ENCODE peak calls at places on chromosomes 11 and 22, in five cellular contexts. One of them, this sample, is unnamed.

GRCh38 chr11:9459573-9460321 is 1.1 kb upstream of the ZNF143 start:
- DNase-seq in uterus: peak
- DNase-seq in psoas muscle: peak
- DNase-seq in PC-3: peak
- DNase-seq in left ventricle myocardium inferior: no peak
- DNase-seq in this sample: no peak

GRCh38 chr22:44361391-44362126 is 48.8 kb upstream of the SHISAL1 start:
- DNase-seq in left ventricle myocardium inferior: no peak
- DNase-seq in psoas muscle: peak
- DNase-seq in uterus: peak
- DNase-seq in PC-3: peak
- DNase-seq in this sample: no peak

GRCh38 chr11:91147885-91148284 is 925.0 kb upstream of the CHORDC1 start:
- DNase-seq in psoas muscle: no peak
- DNase-seq in PC-3: no peak
- DNase-seq in left ventricle myocardium inferior: no peak
- DNase-seq in uterus: no peak
- DNase-seq in this sample: no peak

GRCh38 chr11:16169946-16170345 is 186.4 kb downstream of the SOX6 start:
- DNase-seq in left ventricle myocardium inferior: no peak
- DNase-seq in psoas muscle: no peak
- DNase-seq in PC-3: no peak
- DNase-seq in uterus: no peak
- DNase-seq in this sample: no peak

GRCh38 chr22:35952576-35952975 is 76.0 kb downstream of the RBFOX2 start:
- DNase-seq in PC-3: no peak
- DNase-seq in uterus: no peak
- DNase-seq in left ventricle myocardium inferior: no peak
- DNase-seq in psoas muscle: no peak
- DNase-seq in this sample: no peak

GRCh38 chr11:10493041-10493663 is 38.1 kb downstream of the AMPD3 start:
- DNase-seq in left ventricle myocardium inferior: no peak
- DNase-seq in PC-3: no peak
- DNase-seq in psoas muscle: no peak
- DNase-seq in uterus: no peak
- DNase-seq in this sample: no peak

GRCh38 chr11:112025682-112026081 is 474 bp downstream of the DLAT start:
- DNase-seq in left ventricle myocardium inferior: no peak
- DNase-seq in psoas muscle: no peak
- DNase-seq in PC-3: no peak
- DNase-seq in uterus: no peak
- DNase-seq in this sample: no peak

GRCh38 chr11:35622070-35622469 is 3.8 kb downstream of the FJX1 start:
- DNase-seq in psoas muscle: no peak
- DNase-seq in left ventricle myocardium inferior: no peak
- DNase-seq in uterus: no peak
- DNase-seq in PC-3: peak
- DNase-seq in this sample: no peak

GRCh38 chr11:117825538-117826359 is 1.2 kb upstream of the FXYD2 start:
- DNase-seq in uterus: peak
- DNase-seq in left ventricle myocardium inferior: no peak
- DNase-seq in PC-3: no peak
- DNase-seq in psoas muscle: no peak
- DNase-seq in this sample: no peak

DNA sequence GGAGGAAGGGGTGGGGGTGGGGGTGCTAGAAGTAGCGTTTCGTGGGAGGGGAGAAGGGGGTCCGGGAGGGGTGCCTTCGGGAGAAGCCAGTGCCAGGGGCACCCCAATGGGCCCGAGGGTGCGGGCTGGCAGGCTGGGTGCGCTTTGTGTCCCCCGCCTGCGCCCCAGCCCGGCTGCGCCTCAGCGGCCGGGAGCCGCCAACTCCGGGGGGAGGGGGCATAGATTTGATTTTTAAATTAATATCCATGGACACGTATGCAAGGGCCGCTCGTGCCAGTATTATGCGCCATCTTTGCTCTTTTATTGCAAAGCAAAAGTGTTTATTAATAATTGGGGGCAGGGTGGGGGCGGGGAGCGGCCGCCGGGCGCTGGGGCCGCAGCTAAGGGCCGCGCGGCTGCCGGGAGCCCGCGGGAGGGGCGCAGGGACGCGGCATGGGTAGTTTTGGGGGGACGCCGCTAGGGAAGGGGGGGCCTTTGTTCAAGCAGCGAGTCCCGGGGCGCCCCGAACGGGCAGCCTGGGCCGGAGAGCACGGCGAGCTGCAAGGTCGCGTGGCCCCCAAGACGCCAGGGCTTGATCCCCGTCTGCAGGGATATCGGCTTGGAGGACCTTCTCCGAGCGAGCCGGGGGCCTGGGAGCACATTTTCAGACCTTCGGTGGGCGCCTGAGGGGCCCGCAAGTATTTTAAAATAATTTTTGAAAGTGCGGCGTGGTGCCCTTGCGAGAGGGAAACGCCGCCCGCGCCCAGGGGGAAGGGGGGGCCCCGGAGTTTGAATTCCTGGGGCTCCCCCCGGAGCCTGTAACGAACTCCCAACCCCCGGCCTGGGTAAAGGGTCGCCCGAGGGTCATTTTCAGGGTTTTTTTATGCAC is 959 bp downstream of the CCND1 start:
- DNase-seq in psoas muscle: no peak
- DNase-seq in uterus: no peak
- DNase-seq in left ventricle myocardium inferior: no peak
- DNase-seq in PC-3: peak
- DNase-seq in this sample: no peak
- H3K27ac ChIP-seq in psoas muscle: no peak
- H3K27ac ChIP-seq in uterus: peak
- H3K27ac ChIP-seq in left ventricle myocardium inferior: peak
- H3K27ac ChIP-seq in PC-3: peak
- H3K27ac ChIP-seq in this sample: no peak

DNA sequence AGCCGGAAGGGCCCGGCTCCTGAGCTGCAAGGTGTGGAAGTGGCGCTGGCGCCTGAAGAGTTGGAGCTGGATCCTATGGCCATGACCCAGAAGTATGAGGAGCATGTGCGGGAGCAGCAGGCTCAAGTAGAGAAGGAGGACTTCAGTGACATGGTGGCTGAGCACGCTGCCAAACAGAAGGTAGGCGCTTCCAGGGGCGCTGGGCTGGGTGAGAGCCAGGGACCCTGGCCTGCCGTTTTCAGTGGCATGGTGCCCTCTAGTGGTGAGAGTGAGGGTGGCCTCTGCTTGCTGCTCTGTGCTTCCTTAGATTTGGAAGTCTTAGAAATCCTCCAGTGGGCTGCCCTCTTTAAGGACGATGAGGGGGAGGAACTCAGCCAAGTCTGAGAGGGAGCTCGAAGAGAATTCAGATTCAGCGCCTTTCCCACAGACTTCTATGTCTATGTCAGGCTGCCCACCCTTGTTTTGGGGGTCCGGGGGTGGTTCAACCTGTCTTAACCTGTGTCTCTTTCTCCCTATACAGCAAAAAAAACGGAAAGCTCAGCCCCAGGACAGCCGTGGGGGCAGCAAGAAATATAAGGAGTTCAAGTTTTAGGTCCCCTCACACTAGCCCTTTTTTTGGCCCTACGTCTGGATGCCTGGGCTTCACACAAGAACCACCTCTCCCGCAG is 1.8 kb upstream of the PACS1 start:
- DNase-seq in uterus: peak
- DNase-seq in PC-3: peak
- DNase-seq in psoas muscle: peak
- DNase-seq in left ventricle myocardium inferior: peak
- DNase-seq in this sample: peak
- H3K27ac ChIP-seq in uterus: peak
- H3K27ac ChIP-seq in PC-3: no peak
- H3K27ac ChIP-seq in psoas muscle: peak
- H3K27ac ChIP-seq in left ventricle myocardium inferior: peak
- H3K27ac ChIP-seq in this sample: peak

GRCh38 chr11:134406264-134407185 is 5.5 kb downstream of the B3GAT1 start:
- DNase-seq in uterus: no peak
- DNase-seq in left ventricle myocardium inferior: no peak
- DNase-seq in psoas muscle: no peak
- DNase-seq in PC-3: no peak
- DNase-seq in this sample: no peak

GRCh38 chr11:134405841-134406240 is 6.2 kb downstream of the B3GAT1 start:
- DNase-seq in PC-3: no peak
- DNase-seq in left ventricle myocardium inferior: no peak
- DNase-seq in uterus: no peak
- DNase-seq in psoas muscle: no peak
- DNase-seq in this sample: no peak

GRCh38 chr11:134405436-134405835 is 6.6 kb downstream of the B3GAT1 start:
- DNase-seq in psoas muscle: no peak
- DNase-seq in uterus: no peak
- DNase-seq in PC-3: no peak
- DNase-seq in left ventricle myocardium inferior: no peak
- DNase-seq in this sample: no peak

GRCh38 chr11:134402910-134403309 is 9.1 kb downstream of the B3GAT1 start:
- DNase-seq in psoas muscle: no peak
- DNase-seq in PC-3: no peak
- DNase-seq in uterus: no peak
- DNase-seq in left ventricle myocardium inferior: no peak
- DNase-seq in this sample: no peak

DNA sequence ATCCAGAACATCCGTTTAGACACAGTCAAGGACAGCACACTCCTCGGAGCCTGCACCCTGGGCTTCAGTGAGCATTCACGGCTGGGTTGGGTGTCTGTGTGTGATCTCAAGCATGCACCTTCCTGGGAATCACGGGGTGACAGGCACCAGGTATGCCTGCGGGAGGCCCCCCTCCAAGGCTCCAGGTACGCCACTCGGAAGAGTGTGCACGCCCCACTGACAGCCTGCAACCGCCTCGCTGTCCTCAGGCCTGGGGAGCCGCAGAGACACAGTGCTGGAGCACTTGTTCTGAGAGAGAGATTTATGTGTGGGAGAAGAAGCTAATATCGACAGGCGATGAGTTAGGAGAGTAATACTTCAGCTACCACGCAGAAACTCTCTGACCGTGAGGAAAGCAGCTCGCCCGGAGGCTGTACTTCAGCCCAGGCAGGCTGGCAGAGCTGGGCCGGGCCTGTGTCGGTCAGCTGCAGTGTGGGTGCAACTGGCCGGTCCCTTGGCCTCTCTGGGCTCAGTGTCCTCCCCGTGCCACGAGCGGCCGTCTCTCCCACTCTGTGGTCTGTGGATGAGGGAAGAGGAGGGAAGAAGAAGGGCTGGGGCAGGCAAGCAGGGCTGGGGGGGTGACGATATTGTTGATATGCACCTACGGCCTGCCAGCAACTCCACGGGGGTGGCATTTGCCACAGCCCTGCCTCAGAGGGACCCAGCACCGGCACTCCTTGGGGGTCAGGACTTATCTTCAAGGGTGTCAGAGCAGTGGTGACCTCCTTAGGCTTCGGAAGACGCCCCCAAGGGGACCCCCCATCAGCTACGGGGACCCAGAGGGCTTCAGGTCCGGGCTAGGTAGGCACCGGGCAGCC is 7.3 kb downstream of the B3GAT1 start:
- DNase-seq in left ventricle myocardium inferior: no peak
- DNase-seq in uterus: no peak
- DNase-seq in psoas muscle: no peak
- DNase-seq in PC-3: no peak
- DNase-seq in this sample: no peak
- H3K27ac ChIP-seq in left ventricle myocardium inferior: no peak
- H3K27ac ChIP-seq in uterus: no peak
- H3K27ac ChIP-seq in psoas muscle: no peak
- H3K27ac ChIP-seq in PC-3: no peak
- H3K27ac ChIP-seq in this sample: peak

GRCh38 chr22:42805998-42806481 is 51.0 kb downstream of the ARFGAP3 start:
- DNase-seq in left ventricle myocardium inferior: no peak
- DNase-seq in psoas muscle: no peak
- DNase-seq in uterus: no peak
- DNase-seq in PC-3: no peak
- DNase-seq in this sample: no peak
- H3K27ac ChIP-seq in left ventricle myocardium inferior: peak
- H3K27ac ChIP-seq in psoas muscle: peak
- H3K27ac ChIP-seq in uterus: peak
- H3K27ac ChIP-seq in PC-3: no peak
- H3K27ac ChIP-seq in this sample: peak

DNA sequence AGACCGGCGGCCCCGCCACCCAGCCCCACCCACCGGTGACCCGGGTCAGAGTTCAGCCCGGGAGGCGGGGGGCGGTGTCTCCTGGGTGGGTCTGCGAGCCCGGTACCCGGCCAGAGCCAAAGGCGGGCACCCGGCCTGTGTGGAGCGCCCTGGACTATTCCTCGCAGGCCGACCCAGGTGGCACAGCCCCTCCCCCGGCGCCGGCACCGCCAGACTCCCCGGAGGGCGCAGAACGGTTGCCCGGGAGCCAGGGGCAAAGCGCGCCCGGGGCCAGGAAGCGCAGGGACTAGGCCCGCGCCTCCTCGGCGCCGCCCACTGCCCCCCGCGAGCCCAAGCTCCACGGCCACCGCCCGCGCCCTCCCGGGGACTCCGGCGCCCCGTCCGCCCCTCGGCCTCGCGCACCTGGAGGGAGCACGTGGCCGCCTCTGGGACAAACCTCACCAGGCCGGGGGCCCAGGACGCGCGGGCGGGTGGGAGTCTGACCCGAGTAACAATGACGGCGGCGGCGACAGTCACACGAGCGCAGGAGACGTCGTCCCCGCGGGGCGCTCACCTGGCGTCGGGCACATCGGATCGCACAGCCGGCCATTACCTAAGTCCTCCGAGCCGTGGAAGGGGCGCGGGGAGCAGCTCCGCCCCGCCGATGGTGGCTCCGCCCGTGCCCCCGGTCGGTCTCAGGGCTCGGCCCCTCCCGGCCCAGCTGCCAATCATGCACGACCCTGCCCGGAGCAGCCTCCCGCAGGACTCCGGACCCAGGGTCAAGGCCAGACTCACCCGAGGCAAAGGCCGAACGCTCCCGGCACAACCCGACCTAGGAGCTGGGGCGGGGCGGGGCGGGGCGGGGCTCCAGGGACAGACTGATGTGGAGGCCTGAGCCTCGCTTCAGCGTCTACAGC is 7.5 kb downstream of the PLXNB2 start:
- DNase-seq in left ventricle myocardium inferior: peak
- DNase-seq in PC-3: no peak
- DNase-seq in uterus: no peak
- DNase-seq in psoas muscle: no peak
- DNase-seq in this sample: no peak
- H3K27ac ChIP-seq in left ventricle myocardium inferior: peak
- H3K27ac ChIP-seq in PC-3: no peak
- H3K27ac ChIP-seq in uterus: peak
- H3K27ac ChIP-seq in psoas muscle: no peak
- H3K27ac ChIP-seq in this sample: peak

GRCh38 chr22:37089451-37089850 is 20.1 kb downstream of the TMPRSS6 start:
- DNase-seq in left ventricle myocardium inferior: no peak
- DNase-seq in PC-3: no peak
- DNase-seq in uterus: no peak
- DNase-seq in psoas muscle: no peak
- DNase-seq in this sample: no peak
- H3K27ac ChIP-seq in left ventricle myocardium inferior: no peak
- H3K27ac ChIP-seq in PC-3: no peak
- H3K27ac ChIP-seq in uterus: no peak
- H3K27ac ChIP-seq in psoas muscle: no peak
- H3K27ac ChIP-seq in this sample: no peak